ENCODE peak calls at places on chromosome 17, in six cellular contexts. E is endothelial cell, G is Peyer's patch, M is PC-9, V is choroid plexus epithelial cell, W is neural crest cell. A is an unnamed sample.

GRCh38 chr17:50568659-50569058 is 8.1 kb downstream of the CACNA1G start:
- DNase-seq in W (no peak), V (no peak), E (no peak), G (no peak), M (no peak), A (no peak)

GRCh38 chr17:46922487-46922803 is 515 bp upstream of the GOSR2 start:
- DNase-seq in W (no peak), G (no peak), E (no peak), V (no peak), M (no peak), A (no peak)

GRCh38 chr17:7839890-7840260 is 5.9 kb downstream of the KDM6B start:
- DNase-seq in W (no peak), E (no peak), V (peak; percentile 70), G (no peak), M (no peak), A (no peak)

GRCh38 chr17:43536236-43537088 is 9.7 kb downstream of the ETV4 start:
- DNase-seq in V (peak; percentile 87), W (no peak), E (no peak), M (peak; percentile 31), G (no peak), A (no peak)

GRCh38 chr17:4087911-4088693 is 54.7 kb downstream of the ZZEF1 start:
- DNase-seq in W (no peak), V (peak; percentile 18), E (no peak), G (no peak), M (peak; percentile 40), A (no peak)

GRCh38 chr17:61015966-61016365 is 338.3 kb downstream of the BCAS3 start:
- DNase-seq in E (no peak), G (no peak), V (no peak), M (no peak), W (no peak), A (no peak)

GRCh38 chr17:47731396-47731795 is 1.6 kb upstream of the TBX21 start:
- DNase-seq in G (no peak), W (no peak), E (no peak), M (no peak), V (no peak), A (no peak)

GRCh38 chr17:49108318-49108717 is 24.3 kb upstream of the B4GALNT2 start:
- DNase-seq in M (peak; percentile 31), V (peak; percentile 82), E (no peak), G (no peak), W (no peak), A (no peak)

GRCh38 chr17:72603346-72604242 is 482.8 kb downstream of the SOX9 start:
- DNase-seq in M (no peak), W (no peak), E (no peak), G (no peak), V (peak; percentile 74), A (no peak)

GRCh38 chr17:5042152-5043022 is 7.2 kb upstream of the SLC52A1 start:
- DNase-seq in G (no peak), M (no peak), E (no peak), W (no peak), V (no peak), A (no peak)

GRCh38 chr17:75875940-75876189 is 2.5 kb downstream of the TRIM47 start:
- DNase-seq in M (peak; percentile 94), E (no peak), V (no peak), G (no peak), W (no peak), A (no peak)

GRCh38 chr17:75875182-75875939 is 3.0 kb downstream of the TRIM47 start:
- DNase-seq in V (no peak), E (no peak), G (no peak), W (no peak), M (no peak), A (no peak)

GRCh38 chr17:75877752-75878173 is 618 bp downstream of the TRIM47 start:
- DNase-seq in M (peak; percentile 74), G (peak; percentile 91), W (peak; percentile 61), V (peak; percentile 66), E (peak; percentile 68), A (peak; percentile 73)

GRCh38 chr17:75876938-75877751 is 1.2 kb downstream of the TRIM47 start:
- DNase-seq in E (no peak), W (no peak), V (peak; percentile 88), G (peak; percentile 82), M (peak; percentile 89), A (no peak)

DNA sequence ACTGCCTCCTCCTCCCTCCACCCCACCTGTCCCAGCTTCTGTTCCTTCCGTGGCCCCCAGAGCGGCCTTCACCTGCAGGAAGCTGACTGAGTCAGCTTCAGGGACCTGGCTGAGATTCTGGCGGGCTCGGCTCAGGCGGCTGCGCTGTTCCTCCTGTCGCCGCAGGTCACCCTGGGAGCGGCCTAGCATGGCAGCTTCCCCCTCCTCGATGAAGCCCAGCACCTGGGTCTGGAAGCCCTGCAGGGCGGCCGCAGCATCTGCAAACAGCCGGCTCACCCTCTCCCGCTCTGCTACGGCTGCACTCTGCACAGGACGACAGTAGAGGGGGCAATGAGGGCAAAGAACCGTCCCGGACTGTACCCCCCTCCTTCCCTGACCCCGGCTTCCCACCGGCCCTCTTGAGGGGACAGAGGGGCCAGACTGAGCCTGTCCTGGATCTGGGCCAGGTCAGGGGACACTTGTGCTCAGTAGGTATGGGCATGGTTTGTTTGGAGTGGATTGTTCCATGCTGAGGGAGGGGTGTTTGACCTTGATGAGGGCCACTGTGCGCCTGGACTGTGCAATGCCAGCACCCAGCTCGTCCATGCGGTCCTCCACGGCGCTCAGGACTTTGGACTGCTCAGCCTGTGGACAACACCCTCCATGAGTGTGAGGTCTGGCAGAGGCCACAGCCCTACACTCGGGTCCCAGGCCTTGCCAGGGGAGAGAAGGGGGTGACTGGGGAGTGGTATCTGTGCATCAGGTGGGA is 2.0 kb downstream of the TRIM47 start:
- DNase-seq in V (no peak), W (no peak), E (peak; percentile 37), G (peak; percentile 82), M (no peak), A (peak; percentile 50)
- TF ChIP-seq CTCF in V (peak; percentile 24), W (no peak), E (no peak), G (peak; percentile 17), M (no peak), A (no peak)

GRCh38 chr17:77647531-77647930 is 311.0 kb upstream of the TNRC6C start:
- DNase-seq in G (peak; percentile 19), W (no peak), E (no peak), M (no peak), V (no peak), A (no peak)

GRCh38 chr17:77644181-77644972 is 314.1 kb upstream of the TNRC6C start:
- DNase-seq in E (no peak), V (no peak), W (no peak), G (no peak), M (no peak), A (no peak)

GRCh38 chr17:77641718-77642117 is 316.8 kb upstream of the TNRC6C start:
- DNase-seq in W (no peak), V (no peak), M (no peak), E (no peak), G (no peak), A (no peak)

GRCh38 chr17:77645441-77646430 is 312.8 kb upstream of the TNRC6C start:
- DNase-seq in G (no peak), M (no peak), V (peak; percentile 14), E (peak; percentile 28), W (no peak), A (no peak)

DNA sequence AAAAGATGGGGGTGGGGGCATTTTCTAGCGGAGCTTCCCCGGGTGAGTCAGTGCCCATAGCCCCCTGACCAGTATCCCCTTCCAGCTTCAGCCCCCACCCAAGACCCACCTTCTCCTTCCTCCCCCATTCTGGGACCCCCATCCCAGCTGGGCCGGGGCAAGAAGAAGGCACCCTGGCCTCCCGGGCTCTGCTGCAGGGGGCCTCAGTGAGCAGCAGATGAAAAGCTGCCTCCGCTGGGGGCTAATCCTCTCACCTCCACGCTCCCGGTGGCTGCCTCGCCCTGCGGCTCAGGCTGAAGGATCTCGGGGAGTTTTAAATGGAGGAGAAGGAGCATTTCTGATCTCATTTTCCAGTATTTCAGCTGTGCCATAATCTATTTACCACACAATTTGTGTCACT is 313.5 kb upstream of the TNRC6C start:
- DNase-seq in G (no peak), E (no peak), M (no peak), W (no peak), V (no peak), A (no peak)
- TF ChIP-seq CTCF in G (no peak), E (no peak), M (no peak), W (no peak), V (no peak), A (no peak)

GRCh38 chr17:75061055-75061438 is 14.0 kb downstream of the KCTD2 start:
- DNase-seq in G (no peak), W (no peak), V (no peak), M (no peak), E (no peak), A (no peak)

GRCh38 chr17:75063201-75063600 is 16.2 kb downstream of the KCTD2 start:
- DNase-seq in W (no peak), V (no peak), G (no peak), E (no peak), M (no peak), A (no peak)

GRCh38 chr17:75060434-75061054 is 13.5 kb downstream of the KCTD2 start:
- DNase-seq in V (no peak), M (no peak), E (no peak), W (no peak), G (no peak), A (no peak)

GRCh38 chr17:75061618-75062017 is 14.6 kb downstream of the KCTD2 start:
- DNase-seq in V (no peak), G (no peak), E (no peak), W (no peak), M (no peak), A (no peak)

DNA sequence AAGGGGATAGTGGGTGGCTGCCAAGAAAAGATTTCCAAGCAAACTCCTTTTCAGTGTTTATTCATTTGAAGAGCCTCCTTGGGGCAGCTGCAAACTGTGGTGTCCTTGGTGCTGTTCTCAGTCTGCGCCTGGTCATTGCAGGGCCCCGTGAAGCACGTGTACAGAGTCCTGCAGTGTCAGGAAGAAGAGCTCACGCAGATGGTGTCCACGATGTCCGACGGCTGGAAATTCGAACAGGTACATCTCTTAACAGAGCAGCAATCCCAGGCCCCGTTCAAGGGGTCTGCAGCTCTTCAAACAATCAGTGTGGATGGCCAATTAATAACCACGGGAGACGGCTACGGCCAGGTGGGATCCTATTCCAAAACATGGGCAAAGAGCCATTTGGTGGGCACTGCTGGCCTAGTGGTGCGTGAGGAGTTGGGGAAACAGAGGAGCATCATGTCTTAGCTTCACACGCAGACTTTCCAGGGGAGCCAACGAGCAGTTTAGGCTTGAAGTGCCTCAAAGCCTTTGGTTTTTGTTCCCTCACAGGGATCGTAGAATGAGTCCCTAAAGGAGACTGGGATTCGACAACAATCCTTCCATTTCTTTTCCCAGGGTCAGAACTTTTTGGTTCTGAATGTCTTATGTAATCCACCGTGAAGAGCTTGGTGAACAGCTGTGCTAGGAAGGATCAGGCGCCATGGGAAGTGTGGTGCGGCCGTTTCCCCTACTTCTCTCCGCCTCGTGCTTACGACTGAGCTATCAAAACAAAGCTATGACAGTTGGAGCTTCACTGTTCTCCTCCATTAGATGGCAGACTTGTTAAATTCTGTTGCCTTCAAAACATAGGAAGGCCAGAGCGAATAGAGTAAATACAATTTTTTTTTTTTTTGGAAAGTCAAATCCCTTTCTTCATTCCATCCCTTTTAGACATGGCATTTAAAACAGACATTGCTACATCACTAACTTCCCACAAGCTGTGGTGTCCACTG is 12.6 kb downstream of the KCTD2 start:
- DNase-seq in M (no peak), W (no peak), V (peak; percentile 87), G (no peak), E (no peak), A (no peak)
- TF ChIP-seq CTCF in M (peak; percentile 55), W (no peak), V (peak; percentile 67), G (no peak), E (no peak), A (no peak)

DNA sequence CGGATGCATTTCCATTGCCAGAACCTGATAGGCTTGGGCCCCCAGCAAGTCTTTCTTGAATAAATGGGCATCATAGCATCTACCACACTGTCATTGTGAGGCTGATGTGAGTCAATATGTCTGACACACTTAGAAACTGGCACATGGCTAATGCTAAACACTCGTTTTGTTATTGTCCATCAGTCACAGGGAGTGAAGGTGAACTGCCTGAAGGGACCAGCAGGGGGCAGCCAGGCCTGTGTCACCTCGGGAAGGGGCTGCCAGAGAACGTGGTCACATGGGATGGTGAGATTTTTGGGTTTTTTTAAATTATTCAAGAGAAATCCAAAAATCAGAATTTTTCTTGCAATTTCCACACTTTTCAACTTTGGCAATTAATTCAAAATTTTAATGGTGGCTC is 831 bp upstream of the RCVRN start:
- DNase-seq in V (peak; percentile 37), M (peak; percentile 23), E (peak; percentile 63), W (peak; percentile 60), G (no peak), A (no peak)
- TF ChIP-seq CTCF in V (peak; percentile 63), M (peak; percentile 60), E (peak; percentile 76), W (peak; percentile 65), G (no peak), A (no peak)

A was measured in activated B cell treated with CpG ODN at 0.5 μM for 24 hours.